ENCODE peak calls at places on chromosomes 2 and 18, in eight cellular contexts. R, B, D, W, X, H, Y and C are unnamed samples.

GRCh38 chr2:10773841-10774341 is 38.7 kb downstream of the PDIA6 start:
- DNase-seq in R (no peak), B (no peak), D (no peak), W (no peak), X (no peak), H (no peak), Y (no peak), C (no peak)

GRCh38 chr18:7733642-7734041 is 166.5 kb downstream of the PTPRM start:
- DNase-seq in R (no peak), B (no peak), D (no peak), W (no peak), X (no peak), H (no peak), Y (peak; percentile 70), C (no peak)

GRCh38 chr2:3536682-3537632 is 17.6 kb upstream of the ADI1 start:
- DNase-seq in R (peak; percentile 68), B (no peak), D (peak; percentile 41), W (no peak), X (peak; percentile 83), H (no peak), Y (peak; percentile 77), C (no peak)

GRCh38 chr2:79191081-79191480 is 31.5 kb upstream of the REG3A start:
- DNase-seq in R (peak; percentile 6), B (no peak), D (no peak), W (no peak), X (no peak), H (no peak), Y (no peak), C (no peak)

GRCh38 chr2:221715783-221716386 is 143.8 kb upstream of the EPHA4 start:
- DNase-seq in R (peak; percentile 19), B (no peak), D (no peak), W (no peak), X (no peak), H (no peak), Y (no peak), C (no peak)

GRCh38 chr2:192499476-192499875 is 304.7 kb upstream of the TMEFF2 start:
- DNase-seq in R (no peak), B (no peak), D (no peak), W (no peak), X (no peak), H (no peak), Y (no peak), C (peak; percentile 48)

GRCh38 chr2:191170773-191171172 is 20.0 kb upstream of the STAT4 start:
- DNase-seq in R (no peak), B (no peak), D (no peak), W (no peak), X (no peak), H (no peak), Y (no peak), C (no peak)

GRCh38 chr2:201618744-201619654 is 24.3 kb downstream of the TMEM237 start:
- DNase-seq in R (no peak), B (peak; percentile 85), D (peak; percentile 83), W (peak; percentile 90), X (no peak), H (peak; percentile 62), Y (peak; percentile 56), C (no peak)

GRCh38 chr18:36284671-36285295 is 12.7 kb upstream of the FHOD3 start:
- DNase-seq in R (peak; percentile 64), B (peak; percentile 44), D (no peak), W (no peak), X (peak; percentile 52), H (peak; percentile 48), Y (peak; percentile 46), C (peak; percentile 82)

GRCh38 chr2:102040229-102040628 is 48.5 kb downstream of the IL1R2 start:
- DNase-seq in R (no peak), B (peak; percentile 37), D (no peak), W (no peak), X (no peak), H (no peak), Y (no peak), C (no peak)

GRCh38 chr18:59426855-59427254 is 67.8 kb upstream of the LMAN1 start:
- DNase-seq in R (no peak), B (no peak), D (no peak), W (no peak), X (no peak), H (no peak), Y (no peak), C (no peak)

GRCh38 chr2:178404380-178404767 is 46.6 kb downstream of the PRKRA start:
- DNase-seq in R (no peak), B (no peak), D (no peak), W (no peak), X (peak; percentile 37), H (no peak), Y (no peak), C (no peak)

GRCh38 chr2:128607440-128607839 is 288.8 kb upstream of the HS6ST1 start:
- DNase-seq in R (no peak), B (peak; percentile 72), D (peak; percentile 8), W (peak; percentile 56), X (no peak), H (no peak), Y (no peak), C (peak; percentile 20)

GRCh38 chr2:238408615-238409340 is 17.9 kb upstream of the ASB1 start:
- DNase-seq in R (no peak), B (no peak), D (no peak), W (no peak), X (no peak), H (no peak), Y (no peak), C (no peak)

GRCh38 chr2:11777066-11777782 is 30.8 kb downstream of the LPIN1 start:
- DNase-seq in R (peak; percentile 40), B (no peak), D (no peak), W (no peak), X (no peak), H (no peak), Y (no peak), C (no peak)

GRCh38 chr18:79958981-79959380 is 5.5 kb upstream of the HSBP1L1 start:
- DNase-seq in R (no peak), B (no peak), D (no peak), W (no peak), X (no peak), H (no peak), Y (no peak), C (no peak)

GRCh38 chr2:109066917-109067828 is 61.8 kb upstream of the SH3RF3 start:
- DNase-seq in R (peak; percentile 19), B (no peak), D (no peak), W (no peak), X (no peak), H (no peak), Y (no peak), C (no peak)

GRCh38 chr2:16121231-16121985 is 181.1 kb downstream of the MYCN start:
- DNase-seq in R (no peak), B (no peak), D (no peak), W (no peak), X (no peak), H (no peak), Y (no peak), C (no peak)

GRCh38 chr18:24273596-24273995 is 124.0 kb downstream of the OSBPL1A start:
- DNase-seq in R (no peak), B (no peak), D (no peak), W (no peak), X (no peak), H (no peak), Y (no peak), C (no peak)

DNA sequence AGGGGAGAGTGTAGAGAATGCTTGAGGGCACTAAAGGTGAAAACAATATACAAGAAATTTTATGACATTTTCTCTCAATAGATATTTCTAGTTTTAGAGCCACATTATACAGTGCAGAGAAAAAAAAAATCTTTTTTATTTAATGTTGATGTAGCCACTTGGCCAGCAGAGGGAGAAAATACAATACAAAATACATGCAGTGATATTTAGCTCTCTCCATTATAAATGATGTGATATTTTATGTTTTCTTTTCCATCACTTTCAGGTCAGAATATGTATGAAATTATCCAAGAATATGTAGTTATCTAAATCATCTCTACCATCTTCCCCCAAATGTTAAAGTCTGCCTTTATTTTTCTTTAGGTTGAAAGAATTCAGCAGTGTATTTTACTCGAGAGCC is 533.6 kb upstream of the FSHR start:
- DNase-seq in R (no peak), B (no peak), D (no peak), W (no peak), X (peak; percentile 0), H (no peak), Y (no peak), C (peak; percentile 33)
- TF ChIP-seq CTCF in R (peak; percentile 58), B (peak; percentile 38), D (peak; percentile 56), W (peak; percentile 35), X (peak; percentile 72), H (peak; percentile 37), Y (peak; percentile 62), C (peak; percentile 11)

DNA sequence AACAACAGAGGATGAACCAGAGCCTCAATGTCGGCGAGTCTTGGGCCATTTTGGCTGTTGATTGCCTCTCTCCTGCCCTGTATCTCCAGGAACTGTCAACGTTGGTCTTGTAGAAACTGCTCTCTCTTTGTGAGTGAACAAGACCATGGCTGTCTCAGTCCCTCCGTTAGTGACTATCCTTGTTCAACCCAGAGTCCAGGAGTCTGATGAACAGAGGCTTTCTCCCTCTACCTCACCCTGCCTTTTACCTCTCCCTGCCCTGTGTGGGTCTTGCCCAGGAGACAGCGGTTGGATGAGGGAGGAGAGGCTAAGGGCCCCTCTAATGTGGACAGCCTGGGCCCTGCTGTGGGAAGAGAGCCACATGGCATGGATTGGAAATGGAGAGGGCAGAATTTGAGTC is 32.8 kb downstream of the INPP4A start:
- DNase-seq in R (no peak), B (no peak), D (no peak), W (no peak), X (no peak), H (no peak), Y (no peak), C (no peak)
- H3K27ac ChIP-seq in R (no peak overlapping the region), B (no peak overlapping the region), D (no peak overlapping the region), W (no peak overlapping the region), X (no peak overlapping the region), H (no peak overlapping the region), Y (no peak overlapping the region), C (no peak overlapping the region)

GRCh38 chr18:63183952-63184351 is 135.6 kb downstream of the BCL2 start:
- DNase-seq in R (no peak), B (no peak), D (no peak), W (no peak), X (no peak), H (no peak), Y (no peak), C (no peak)
- TF ChIP-seq CTCF in R (no peak), B (no peak), D (no peak), W (no peak), X (no peak), H (no peak), Y (no peak), C (no peak)

DNA sequence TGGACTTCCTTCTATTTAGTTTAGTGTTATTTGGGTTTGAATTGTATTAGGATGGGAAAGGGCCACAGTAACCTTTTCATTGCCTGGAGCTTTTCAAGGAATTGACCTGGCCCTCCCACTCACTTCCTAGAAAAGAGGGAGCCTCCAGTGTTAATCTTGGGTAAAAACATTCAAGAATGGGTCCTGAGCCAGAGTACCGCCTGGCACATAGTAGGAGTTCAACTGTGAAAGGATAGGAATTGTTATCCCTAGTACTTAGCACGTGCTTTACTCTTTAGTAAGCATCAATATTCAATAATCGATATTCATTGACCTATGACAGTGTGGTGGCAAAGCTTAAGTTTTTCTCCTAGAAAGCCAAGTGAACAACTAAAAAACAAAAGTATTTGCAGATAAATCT is 179.9 kb downstream of the IRS1 start:
- DNase-seq in R (no peak), B (no peak), D (no peak), W (no peak), X (no peak), H (no peak), Y (no peak), C (no peak)
- H3K27ac ChIP-seq in R (no peak overlapping the region), B (no peak overlapping the region), D (no peak overlapping the region), W (no peak overlapping the region), X (no peak overlapping the region), H (no peak overlapping the region), Y (no peak overlapping the region), C (no peak overlapping the region)